ENCODE peak calls at places on chromosomes 1 and 21, in six cellular contexts. N is CD4-positive, alpha-beta memory T cell; T is CD8-positive, alpha-beta T cell; A is GM23338; D is psoas muscle; M is suprapubic skin. U is an unnamed sample.

GRCh38 chr21:41950941-41951408 is 2.8 kb downstream of the C2CD2 start:
- DNase-seq in T (no peak), D (no peak), A (peak), N (no peak), M (no peak), U (no peak)

GRCh38 chr1:116881879-116882520 is 27.7 kb upstream of the PTGFRN start:
- DNase-seq in A (peak), D (peak), T (no peak), N (no peak), M (no peak), U (peak)

GRCh38 chr1:228165372-228166169 is at the start of gene IBA57:
- DNase-seq in T (peak), A (peak), M (peak), N (peak), D (peak), U (peak)

GRCh38 chr1:58922302-58923089 is 138.6 kb upstream of the JUN start:
- DNase-seq in A (no peak), M (peak), T (peak), N (peak), D (peak), U (peak)

GRCh38 chr1:2257245-2257627 is 29.1 kb downstream of the SKI start:
- DNase-seq in A (peak), D (peak), T (no peak), N (no peak), M (no peak), U (no peak)

GRCh38 chr1:207873055-207873890 is 37.7 kb downstream of the CD34 start:
- DNase-seq in D (peak), A (no peak), T (peak), N (peak), M (no peak), U (no peak)

GRCh38 chr1:223088713-223089240 is 54.3 kb downstream of the TLR5 start:
- DNase-seq in T (no peak), M (no peak), A (no peak), D (no peak), N (no peak), U (no peak)

GRCh38 chr21:42757826-42758655 is 104.6 kb downstream of the PDE9A start:
- DNase-seq in T (no peak), N (no peak), A (no peak), D (no peak), M (no peak), U (no peak)

GRCh38 chr1:91854852-91855251 is 31.1 kb downstream of the TGFBR3 start:
- DNase-seq in M (no peak), N (no peak), D (no peak), T (no peak), A (no peak), U (no peak)

GRCh38 chr1:91847851-91848250 is 38.1 kb downstream of the TGFBR3 start:
- DNase-seq in D (no peak), T (no peak), N (no peak), M (no peak), A (peak), U (no peak)

GRCh38 chr1:91850708-91851107 is 35.2 kb downstream of the TGFBR3 start:
- DNase-seq in M (no peak), N (no peak), D (no peak), T (no peak), A (no peak), U (no peak)

GRCh38 chr1:91853397-91853796 is 32.6 kb downstream of the TGFBR3 start:
- DNase-seq in T (no peak), A (no peak), N (no peak), D (no peak), M (no peak), U (no peak)

DNA sequence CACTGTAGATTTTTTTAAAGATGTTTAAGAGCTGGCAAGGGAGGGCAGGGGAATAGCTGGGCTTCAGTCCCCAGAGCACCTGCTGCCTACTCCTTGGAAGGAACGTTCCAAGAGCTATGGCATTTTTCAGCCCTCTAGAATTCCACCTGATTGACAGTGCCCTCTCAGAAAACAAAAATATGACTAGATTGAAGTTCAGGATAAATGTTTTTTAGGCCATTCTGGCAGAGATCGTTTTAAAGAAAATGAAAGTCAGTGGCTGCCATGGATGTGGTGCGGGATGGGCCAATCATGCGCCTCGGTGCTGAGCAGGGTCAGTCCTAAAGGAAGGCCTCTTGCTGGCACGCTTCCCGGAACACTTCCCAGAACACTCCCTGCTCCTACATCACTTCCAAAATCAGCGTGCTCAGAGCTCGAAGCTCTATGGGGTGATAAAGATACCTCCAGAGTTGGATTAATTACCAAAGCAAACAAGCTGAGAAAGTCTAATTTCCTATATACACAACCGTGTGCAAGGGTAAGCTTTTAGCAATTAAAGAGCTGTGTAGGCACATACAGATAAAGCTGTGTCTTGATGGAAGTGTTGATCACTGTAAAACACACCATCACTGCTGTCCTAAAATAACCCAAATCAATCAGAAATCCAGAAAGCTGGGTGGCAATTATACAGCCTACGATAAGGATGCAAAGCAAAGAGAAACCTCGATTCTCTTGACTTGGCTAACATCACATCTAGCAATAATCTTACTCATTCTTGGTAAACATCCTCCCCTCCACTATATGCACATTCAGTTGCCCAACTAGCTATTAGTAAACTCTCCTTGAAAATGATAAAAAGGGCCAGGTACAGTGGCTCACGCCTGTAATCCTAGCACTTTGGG is 34.6 kb downstream of the TGFBR3 start:
- DNase-seq in M (peak), D (peak), T (no peak), A (no peak), N (no peak), U (peak)
- H3K27ac ChIP-seq in M (peak), D (peak), T (no peak), A (no peak), N (no peak), U (peak)

DNA sequence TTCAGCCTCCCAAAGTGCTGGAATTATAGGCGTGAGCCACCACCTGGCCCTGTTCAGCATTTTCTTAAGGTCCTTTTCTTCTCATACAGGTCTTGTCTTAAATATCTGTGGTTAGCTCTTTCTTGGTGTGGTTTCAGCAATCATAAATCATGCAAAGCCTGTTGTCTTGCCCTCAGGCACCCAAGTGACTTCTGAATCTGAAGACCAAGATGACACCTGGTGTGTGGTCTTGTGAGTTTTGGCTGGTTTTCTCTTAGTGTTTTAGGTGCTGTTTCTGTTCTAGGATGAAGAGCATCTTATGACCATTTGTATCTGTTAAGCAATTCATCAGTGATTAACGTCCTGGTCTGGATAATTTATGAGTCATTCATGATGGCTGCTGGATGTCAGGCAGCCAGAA is 12.5 kb upstream of the CFAP298 start:
- DNase-seq in D (no peak), A (no peak), T (no peak), N (no peak), M (no peak), U (peak)
- H3K27ac ChIP-seq in D (no peak), A (no peak), T (no peak), N (no peak), M (no peak), U (no peak)

DNA sequence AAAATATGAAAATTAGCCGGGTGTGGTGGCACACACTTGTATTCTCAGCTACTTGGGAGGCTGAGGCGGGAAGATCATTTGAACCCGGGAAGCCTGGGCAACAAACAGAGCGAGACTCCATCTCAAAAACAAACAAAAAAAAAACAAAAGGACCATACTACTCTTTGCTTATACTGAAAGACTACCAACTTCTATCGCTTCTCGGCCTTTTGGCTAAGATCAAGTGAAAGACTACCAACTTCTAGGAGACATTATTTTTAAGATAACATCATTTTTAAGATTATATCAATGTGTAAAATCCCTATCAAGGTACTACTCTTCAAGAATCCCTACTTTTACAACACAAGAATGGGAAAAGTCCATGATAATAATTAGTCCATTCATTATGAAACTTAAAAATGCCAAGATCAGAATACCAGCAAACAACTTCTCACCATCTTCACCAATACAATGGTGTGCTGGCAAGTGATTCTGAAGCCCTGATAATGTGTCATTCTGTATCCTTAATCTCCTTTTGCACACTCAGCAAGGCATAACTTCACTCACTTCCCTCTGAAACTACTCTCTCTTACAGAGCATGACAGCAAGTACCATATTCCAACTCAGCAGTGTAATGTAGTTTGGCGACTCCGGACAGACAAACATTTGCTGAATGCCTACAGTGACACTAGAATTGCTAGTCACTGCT is 1.7 kb downstream of the PTP4A2 start:
- DNase-seq in N (no peak), D (no peak), T (no peak), A (no peak), M (no peak), U (no peak)
- H3K27ac ChIP-seq in N (peak), D (peak), T (peak), A (no peak), M (peak), U (peak)

GRCh38 chr1:178607718-178608408 is 95.0 kb downstream of the TEX35 start:
- DNase-seq in A (no peak), D (no peak), M (no peak), T (no peak), N (no peak), U (no peak)

GRCh38 chr1:178606839-178607238 is 93.9 kb downstream of the TEX35 start:
- DNase-seq in T (no peak), A (no peak), D (no peak), N (no peak), M (no peak), U (no peak)

GRCh38 chr1:178612261-178612660 is 99.4 kb downstream of the TEX35 start:
- DNase-seq in A (no peak), T (no peak), N (no peak), D (no peak), M (no peak), U (peak)

GRCh38 chr1:178613271-178613945 is 100.5 kb downstream of the TEX35 start:
- DNase-seq in N (no peak), M (no peak), T (no peak), D (no peak), A (no peak), U (no peak)

DNA sequence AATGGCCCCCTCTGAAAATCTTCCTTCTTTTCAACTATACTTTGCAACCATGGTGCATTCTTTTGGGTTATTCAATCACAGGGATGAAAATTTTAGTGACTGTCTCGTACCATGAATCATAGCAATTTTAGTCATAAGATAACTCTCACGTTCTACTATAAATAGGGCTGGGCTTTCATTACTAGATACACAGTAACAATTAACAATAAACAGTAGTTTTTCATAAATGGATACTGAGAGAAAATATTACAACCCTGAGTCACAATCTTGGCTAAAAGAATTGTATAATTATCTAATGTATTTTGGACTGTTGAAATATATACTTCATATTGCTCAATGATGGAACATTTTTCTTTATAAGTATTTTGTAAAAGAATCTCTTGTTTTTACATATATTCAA is 96.1 kb downstream of the TEX35 start:
- DNase-seq in N (no peak), M (no peak), T (no peak), A (no peak), D (no peak), U (no peak)
- H3K27ac ChIP-seq in N (no peak), M (no peak), T (no peak), A (no peak), D (no peak), U (no peak)

DNA sequence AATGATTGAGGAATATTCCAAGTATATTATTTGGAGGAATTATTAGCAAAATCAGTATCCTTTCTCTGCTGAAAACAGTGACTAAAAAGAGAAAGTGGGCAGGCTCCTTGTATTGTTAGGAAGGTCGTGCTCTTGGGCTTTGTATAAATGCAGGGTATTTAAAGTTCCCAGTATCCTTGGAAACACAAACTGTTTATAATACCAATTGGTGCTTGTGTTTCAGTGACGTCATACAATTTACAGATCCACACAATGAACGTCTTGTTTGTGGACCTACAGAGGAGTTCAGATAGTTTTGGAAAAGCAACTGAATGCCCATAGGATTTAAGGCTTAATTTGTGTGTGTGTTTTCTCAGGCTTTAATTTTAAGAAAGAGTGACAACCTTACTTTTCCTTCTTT is 168.2 kb downstream of the RASAL2 start:
- DNase-seq in T (no peak), M (no peak), A (peak), D (no peak), N (no peak), U (peak)
- H3K27ac ChIP-seq in T (no peak), M (no peak), A (peak), D (no peak), N (no peak), U (no peak)

DNA sequence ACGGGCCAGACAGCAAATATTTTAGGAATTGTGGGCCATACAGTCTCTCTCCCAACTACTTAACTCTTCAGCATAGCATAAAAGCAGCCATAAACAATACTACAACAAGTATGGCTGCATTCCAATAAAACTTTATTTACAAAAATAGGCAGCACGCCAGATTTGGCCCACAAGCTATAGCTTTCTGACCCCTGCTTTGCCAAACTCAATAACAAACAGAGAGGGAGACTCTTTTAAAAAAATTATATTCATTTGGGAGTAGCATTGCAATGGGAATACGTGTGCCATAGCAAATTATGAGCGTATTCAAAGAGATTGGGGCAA is 37.7 kb upstream of the HAO2 start:
- DNase-seq in N (no peak), A (no peak), D (no peak), M (no peak), T (no peak), U (no peak)
- H3K27ac ChIP-seq in N (no peak), A (peak), D (no peak), M (no peak), T (no peak), U (no peak)

DNA sequence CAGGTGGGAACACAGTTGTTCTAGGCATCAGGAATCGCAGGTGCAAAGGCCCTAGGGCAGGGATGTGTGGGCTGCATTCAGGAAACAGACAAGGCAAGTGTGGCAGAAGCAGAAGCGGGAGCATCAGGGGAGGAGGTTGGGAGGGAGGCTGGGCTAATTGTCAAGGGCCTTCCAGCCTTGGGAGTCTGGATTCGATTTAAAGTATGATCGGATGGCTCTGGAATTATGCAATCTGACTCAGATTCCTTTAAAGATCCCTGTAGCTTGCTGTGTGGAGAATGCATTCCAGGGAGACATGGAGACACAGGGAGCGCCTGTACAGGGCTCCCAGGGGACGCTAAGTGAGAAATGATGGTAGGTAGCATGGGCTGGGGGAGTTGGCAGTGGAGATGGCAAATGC is 86.5 kb downstream of the LACTBL1 start:
- DNase-seq in T (no peak), M (no peak), N (no peak), D (no peak), A (no peak), U (peak)
- H3K27ac ChIP-seq in T (no peak), M (no peak), N (no peak), D (no peak), A (no peak), U (no peak)

GRCh38 chr1:32864375-32865019 is 6.2 kb downstream of the FNDC5 start:
- DNase-seq in A (no peak), T (peak), M (peak), N (no peak), D (no peak), U (no peak)
- H3K27ac ChIP-seq in A (no peak), T (no peak), M (no peak), N (no peak), D (peak), U (no peak)